ENCODE peak calls at places on chromosomes 13 and 19, in five cellular contexts. One of them, this sample, is unnamed. For H3K4me1, the result is how much of the 10 kb centered on the place peaks cover.

GRCh38 chr19:15532779-15533521 is 24.6 kb downstream of the CYP4F22 start:
- DNase-seq in BE2C: no peak
- DNase-seq in psoas muscle: no peak
- DNase-seq in GM23338: no peak
- DNase-seq in CD8-positive, alpha-beta T cell: no peak
- DNase-seq in this sample: no peak

GRCh38 chr19:29872224-29872731 is 60.5 kb downstream of the CCNE1 start:
- DNase-seq in BE2C: no peak
- DNase-seq in psoas muscle: no peak
- DNase-seq in GM23338: peak
- DNase-seq in CD8-positive, alpha-beta T cell: no peak
- DNase-seq in this sample: no peak

GRCh38 chr19:34667349-34668076 is 9.4 kb downstream of the SCGB2B2 start:
- DNase-seq in BE2C: no peak
- DNase-seq in psoas muscle: no peak
- DNase-seq in GM23338: peak
- DNase-seq in CD8-positive, alpha-beta T cell: no peak
- DNase-seq in this sample: no peak

GRCh38 chr19:35037716-35038622 is 3.6 kb upstream of the HPN start:
- DNase-seq in BE2C: no peak
- DNase-seq in psoas muscle: peak
- DNase-seq in GM23338: no peak
- DNase-seq in CD8-positive, alpha-beta T cell: no peak
- DNase-seq in this sample: no peak

GRCh38 chr13:81409284-81409683 is 1068.4 kb upstream of the SPRY2 start:
- DNase-seq in BE2C: no peak
- DNase-seq in psoas muscle: no peak
- DNase-seq in GM23338: no peak
- DNase-seq in CD8-positive, alpha-beta T cell: no peak
- DNase-seq in this sample: no peak

GRCh38 chr19:8304841-8305621 is 3.1 kb downstream of the CD320 start:
- DNase-seq in BE2C: peak
- DNase-seq in psoas muscle: peak
- DNase-seq in GM23338: peak
- DNase-seq in CD8-positive, alpha-beta T cell: peak
- DNase-seq in this sample: peak

GRCh38 chr13:111904701-111905608 is 162.0 kb upstream of the SOX1 start:
- DNase-seq in BE2C: no peak
- DNase-seq in psoas muscle: no peak
- DNase-seq in GM23338: peak
- DNase-seq in CD8-positive, alpha-beta T cell: no peak
- DNase-seq in this sample: no peak

GRCh38 chr13:74978596-74978995 is 503.4 kb downstream of the TBC1D4 start:
- DNase-seq in BE2C: peak
- DNase-seq in psoas muscle: no peak
- DNase-seq in GM23338: peak
- DNase-seq in CD8-positive, alpha-beta T cell: no peak
- DNase-seq in this sample: no peak

GRCh38 chr19:56350416-56351045 is 35.9 kb upstream of the ZSCAN5A start:
- DNase-seq in BE2C: peak
- DNase-seq in psoas muscle: no peak
- DNase-seq in GM23338: peak
- DNase-seq in CD8-positive, alpha-beta T cell: peak
- DNase-seq in this sample: peak

GRCh38 chr19:39497850-39498261 is 891 bp upstream of the DLL3 start:
- DNase-seq in BE2C: peak
- DNase-seq in psoas muscle: no peak
- DNase-seq in GM23338: peak
- DNase-seq in CD8-positive, alpha-beta T cell: no peak
- DNase-seq in this sample: peak

GRCh38 chr19:35090160-35090794 is 25.3 kb upstream of the FXYD3 start:
- DNase-seq in BE2C: peak
- DNase-seq in psoas muscle: no peak
- DNase-seq in GM23338: peak
- DNase-seq in CD8-positive, alpha-beta T cell: peak
- DNase-seq in this sample: peak

GRCh38 chr19:40400521-40400920 is 10.5 kb upstream of the HIPK4 start:
- DNase-seq in BE2C: no peak
- DNase-seq in psoas muscle: no peak
- DNase-seq in GM23338: no peak
- DNase-seq in CD8-positive, alpha-beta T cell: no peak
- DNase-seq in this sample: no peak

GRCh38 chr19:13043285-13043684 is 48.0 kb downstream of the NFIX start:
- DNase-seq in BE2C: no peak
- DNase-seq in psoas muscle: peak
- DNase-seq in GM23338: no peak
- DNase-seq in CD8-positive, alpha-beta T cell: no peak
- DNase-seq in this sample: no peak

GRCh38 chr19:16435238-16435911 is 36.4 kb downstream of the EPS15L1 start:
- DNase-seq in BE2C: no peak
- DNase-seq in psoas muscle: peak
- DNase-seq in GM23338: no peak
- DNase-seq in CD8-positive, alpha-beta T cell: peak
- DNase-seq in this sample: no peak

GRCh38 chr19:47376589-47377144 is 27.6 kb downstream of the DHX34 start:
- DNase-seq in BE2C: no peak
- DNase-seq in psoas muscle: no peak
- DNase-seq in GM23338: no peak
- DNase-seq in CD8-positive, alpha-beta T cell: no peak
- DNase-seq in this sample: no peak

GRCh38 chr13:44930907-44931676 is 58.2 kb downstream of the NUFIP1 start:
- DNase-seq in BE2C: peak
- DNase-seq in psoas muscle: peak
- DNase-seq in GM23338: peak
- DNase-seq in CD8-positive, alpha-beta T cell: no peak
- DNase-seq in this sample: no peak

GRCh38 chr13:27918041-27918917 is 1.5 kb upstream of the PDX1 start:
- DNase-seq in BE2C: no peak
- DNase-seq in psoas muscle: no peak
- DNase-seq in GM23338: peak
- DNase-seq in CD8-positive, alpha-beta T cell: no peak
- DNase-seq in this sample: no peak

GRCh38 chr13:33751151-33751550 is 66.8 kb upstream of the RFC3 start:
- DNase-seq in BE2C: no peak
- DNase-seq in psoas muscle: no peak
- DNase-seq in GM23338: no peak
- DNase-seq in CD8-positive, alpha-beta T cell: no peak
- DNase-seq in this sample: no peak

GRCh38 chr19:48271531-48272151 is 1.8 kb downstream of the ZNF114 start:
- DNase-seq in BE2C: peak
- DNase-seq in psoas muscle: no peak
- DNase-seq in GM23338: peak
- DNase-seq in CD8-positive, alpha-beta T cell: no peak
- DNase-seq in this sample: peak

GRCh38 chr13:91017669-91018053 is 329.8 kb upstream of the MIR17HG start:
- DNase-seq in BE2C: peak
- DNase-seq in psoas muscle: no peak
- DNase-seq in GM23338: peak
- DNase-seq in CD8-positive, alpha-beta T cell: no peak
- DNase-seq in this sample: no peak

GRCh38 chr13:62847520-62847919 is 1431.9 kb upstream of the PCDH20 start:
- DNase-seq in BE2C: no peak
- DNase-seq in psoas muscle: no peak
- DNase-seq in GM23338: no peak
- DNase-seq in CD8-positive, alpha-beta T cell: no peak
- DNase-seq in this sample: no peak

GRCh38 chr19:7926021-7926726 is at the start of gene CTXN1:
- DNase-seq in BE2C: peak
- DNase-seq in psoas muscle: peak
- DNase-seq in GM23338: peak
- DNase-seq in CD8-positive, alpha-beta T cell: peak
- DNase-seq in this sample: peak

GRCh38 chr19:49977846-49978245 is 16.9 kb upstream of the SIGLEC11 start:
- DNase-seq in BE2C: no peak
- DNase-seq in psoas muscle: peak
- DNase-seq in GM23338: no peak
- DNase-seq in CD8-positive, alpha-beta T cell: no peak
- DNase-seq in this sample: no peak

GRCh38 chr19:19461306-19461670 is 54.1 kb downstream of the TSSK6 start:
- DNase-seq in BE2C: no peak
- DNase-seq in psoas muscle: no peak
- DNase-seq in GM23338: no peak
- DNase-seq in CD8-positive, alpha-beta T cell: no peak
- DNase-seq in this sample: no peak
- H3K4me1 ChIP-seq in BE2C: under half
- H3K4me1 ChIP-seq in psoas muscle: half or more
- H3K4me1 ChIP-seq in GM23338: half or more
- H3K4me1 ChIP-seq in CD8-positive, alpha-beta T cell: half or more
- H3K4me1 ChIP-seq in this sample: under half

GRCh38 chr13:99693812-99694211 is 192.5 kb downstream of the TM9SF2 start:
- DNase-seq in BE2C: no peak
- DNase-seq in psoas muscle: no peak
- DNase-seq in GM23338: no peak
- DNase-seq in CD8-positive, alpha-beta T cell: no peak
- DNase-seq in this sample: peak
- H3K4me1 ChIP-seq in BE2C: under half
- H3K4me1 ChIP-seq in psoas muscle: under half
- H3K4me1 ChIP-seq in GM23338: half or more
- H3K4me1 ChIP-seq in CD8-positive, alpha-beta T cell: under half
- H3K4me1 ChIP-seq in this sample: under half

GRCh38 chr13:114125589-114125988 is 6.8 kb downstream of the RASA3 start:
- DNase-seq in BE2C: no peak
- DNase-seq in psoas muscle: peak
- DNase-seq in GM23338: no peak
- DNase-seq in CD8-positive, alpha-beta T cell: no peak
- DNase-seq in this sample: no peak
- H3K4me1 ChIP-seq in BE2C: under half
- H3K4me1 ChIP-seq in psoas muscle: half or more
- H3K4me1 ChIP-seq in GM23338: under half
- H3K4me1 ChIP-seq in CD8-positive, alpha-beta T cell: half or more
- H3K4me1 ChIP-seq in this sample: under half

GRCh38 chr19:18456279-18456678 is 18.3 kb upstream of the ISYNA1 start:
- DNase-seq in BE2C: no peak
- DNase-seq in psoas muscle: no peak
- DNase-seq in GM23338: no peak
- DNase-seq in CD8-positive, alpha-beta T cell: no peak
- DNase-seq in this sample: no peak
- H3K4me1 ChIP-seq in BE2C: under half
- H3K4me1 ChIP-seq in psoas muscle: under half
- H3K4me1 ChIP-seq in GM23338: under half
- H3K4me1 ChIP-seq in CD8-positive, alpha-beta T cell: under half
- H3K4me1 ChIP-seq in this sample: under half

DNA sequence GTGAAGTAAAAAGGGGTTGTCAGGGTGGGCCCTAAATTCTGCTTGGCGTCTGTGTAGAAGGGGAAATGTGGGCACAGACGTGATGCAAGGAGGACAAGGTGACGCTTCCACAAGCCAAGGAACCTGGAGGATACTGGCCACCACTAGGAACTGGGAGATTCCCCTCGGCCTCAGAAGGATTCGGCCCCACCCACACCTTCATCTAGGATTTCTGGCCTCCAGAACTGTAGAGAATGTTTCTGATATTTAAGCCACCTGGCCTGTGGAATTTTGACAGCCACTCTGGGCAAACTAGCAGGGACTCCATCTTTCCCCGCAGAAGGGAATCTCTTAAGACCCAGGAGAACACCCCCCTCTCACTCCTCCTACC is 1.1 kb downstream of the PLEKHJ1 start:
- DNase-seq in BE2C: no peak
- DNase-seq in psoas muscle: no peak
- DNase-seq in GM23338: no peak
- DNase-seq in CD8-positive, alpha-beta T cell: no peak
- DNase-seq in this sample: no peak
- H3K4me1 ChIP-seq in BE2C: under half
- H3K4me1 ChIP-seq in psoas muscle: under half
- H3K4me1 ChIP-seq in GM23338: under half
- H3K4me1 ChIP-seq in CD8-positive, alpha-beta T cell: under half
- H3K4me1 ChIP-seq in this sample: under half

GRCh38 chr19:1275976-1276619 is 768 bp downstream of the FAM174C start:
- DNase-seq in BE2C: no peak
- DNase-seq in psoas muscle: no peak
- DNase-seq in GM23338: no peak
- DNase-seq in CD8-positive, alpha-beta T cell: no peak
- DNase-seq in this sample: no peak
- H3K4me1 ChIP-seq in BE2C: under half
- H3K4me1 ChIP-seq in psoas muscle: under half
- H3K4me1 ChIP-seq in GM23338: under half
- H3K4me1 ChIP-seq in CD8-positive, alpha-beta T cell: half or more
- H3K4me1 ChIP-seq in this sample: under half

GRCh38 chr19:4831351-4832340 is at the start of gene TICAM1:
- DNase-seq in BE2C: peak
- DNase-seq in psoas muscle: peak
- DNase-seq in GM23338: peak
- DNase-seq in CD8-positive, alpha-beta T cell: peak
- DNase-seq in this sample: no peak
- H3K4me1 ChIP-seq in BE2C: under half
- H3K4me1 ChIP-seq in psoas muscle: under half
- H3K4me1 ChIP-seq in GM23338: under half
- H3K4me1 ChIP-seq in CD8-positive, alpha-beta T cell: under half
- H3K4me1 ChIP-seq in this sample: under half